ENCODE peak calls at places on chromosomes 4 and X, in five cellular contexts. One of them, this sample, is unnamed.
A peak's percentile ranks its signal among the peaks of the same experiment; 100 is the strongest.

GRCh38 chr4:126530996-126531585 is 1101.7 kb upstream of the INTU start:
- DNase-seq in NCI-H69: no peak
- DNase-seq in epithelial cell of prostate: no peak
- DNase-seq in IMR-90: peak; percentile 2
- DNase-seq in uterus: no peak
- DNase-seq in this sample: no peak

GRCh38 chr4:185912779-185913178 is 100.8 kb upstream of the SORBS2 start:
- DNase-seq in epithelial cell of prostate: peak; percentile 46
- DNase-seq in NCI-H69: peak; percentile 43
- DNase-seq in IMR-90: no peak
- DNase-seq in uterus: no peak
- DNase-seq in this sample: peak; percentile 45

GRCh38 chr4:1043658-1044468 is 32.4 kb downstream of the FGFRL1 start:
- DNase-seq in IMR-90: peak; percentile 99
- DNase-seq in NCI-H69: peak; percentile 31
- DNase-seq in uterus: peak; percentile 96
- DNase-seq in epithelial cell of prostate: peak; percentile 88
- DNase-seq in this sample: peak; percentile 93

GRCh38 chr4:138910914-138911336 is 104.7 kb upstream of the NOCT start:
- DNase-seq in IMR-90: peak; percentile 86
- DNase-seq in uterus: peak; percentile 63
- DNase-seq in NCI-H69: peak; percentile 95
- DNase-seq in epithelial cell of prostate: peak; percentile 79
- DNase-seq in this sample: peak; percentile 98

GRCh38 chrX:119417842-119418241 is 18.7 kb downstream of the SLC25A43 start:
- DNase-seq in NCI-H69: peak; percentile 5
- DNase-seq in IMR-90: no peak
- DNase-seq in uterus: no peak
- DNase-seq in epithelial cell of prostate: no peak
- DNase-seq in this sample: peak; percentile 47

GRCh38 chrX:13418126-13419091 is 98.6 kb upstream of the ATXN3L start:
- DNase-seq in NCI-H69: no peak
- DNase-seq in IMR-90: peak; percentile 31
- DNase-seq in epithelial cell of prostate: no peak
- DNase-seq in uterus: no peak
- DNase-seq in this sample: no peak

GRCh38 chr4:151097759-151098158 is 1.7 kb upstream of the RPS3A start:
- DNase-seq in epithelial cell of prostate: no peak
- DNase-seq in uterus: no peak
- DNase-seq in IMR-90: no peak
- DNase-seq in NCI-H69: no peak
- DNase-seq in this sample: no peak

GRCh38 chr4:181138116-181138515 is 1105.1 kb upstream of the TENM3 start:
- DNase-seq in uterus: no peak
- DNase-seq in IMR-90: no peak
- DNase-seq in epithelial cell of prostate: no peak
- DNase-seq in NCI-H69: no peak
- DNase-seq in this sample: no peak

GRCh38 chrX:111100191-111100590 is 4.2 kb downstream of the PAK3 start:
- DNase-seq in uterus: no peak
- DNase-seq in NCI-H69: peak; percentile 71
- DNase-seq in epithelial cell of prostate: no peak
- DNase-seq in IMR-90: peak; percentile 24
- DNase-seq in this sample: peak; percentile 71

GRCh38 chr4:7735961-7736360 is 203.7 kb downstream of the AFAP1 start:
- DNase-seq in epithelial cell of prostate: no peak
- DNase-seq in NCI-H69: no peak
- DNase-seq in IMR-90: no peak
- DNase-seq in uterus: no peak
- DNase-seq in this sample: no peak

This sample was measured in DMS53.